ENCODE peak calls at places on chromosome 17, in nine cellular contexts. L, F, D, Y, R, W, O, P and T are unnamed samples.

GRCh38 chr17:78563189-78564145 is 13.7 kb downstream of the DNAH17 start:
- DNase-seq in L (peak), F (no peak), D (no peak), Y (no peak), R (no peak), W (no peak), O (no peak), P (peak), T (no peak)

GRCh38 chr17:30429155-30429554 is 48.1 kb upstream of the GOSR1 start:
- DNase-seq in L (no peak), F (no peak), D (no peak), Y (no peak), R (no peak), W (no peak), O (no peak), P (no peak), T (no peak)

GRCh38 chr17:18319604-18320256 is 4.6 kb downstream of the SMCR8 start:
- DNase-seq in L (no peak), F (no peak), D (no peak), Y (no peak), R (peak), W (no peak), O (peak), P (no peak), T (no peak)

GRCh38 chr17:49972486-49973270 is 3.7 kb downstream of the DLX4 start:
- DNase-seq in L (no peak), F (no peak), D (no peak), Y (no peak), R (no peak), W (no peak), O (no peak), P (no peak), T (no peak)

GRCh38 chr17:7138800-7139381 is 24.3 kb upstream of the ASGR2 start:
- DNase-seq in L (no peak), F (no peak), D (no peak), Y (no peak), R (no peak), W (no peak), O (no peak), P (no peak), T (no peak)

GRCh38 chr17:75998327-75998795 is 2.3 kb upstream of the CDK3 start:
- DNase-seq in L (no peak), F (no peak), D (no peak), Y (no peak), R (no peak), W (no peak), O (no peak), P (no peak), T (no peak)

GRCh38 chr17:37368577-37368976 is 7.2 kb upstream of the C17orf78 start:
- DNase-seq in L (no peak), F (peak), D (no peak), Y (no peak), R (no peak), W (no peak), O (no peak), P (no peak), T (no peak)

GRCh38 chr17:28381141-28381825 is 9.8 kb downstream of the SARM1 start:
- DNase-seq in L (no peak), F (no peak), D (peak), Y (no peak), R (no peak), W (no peak), O (no peak), P (no peak), T (no peak)

GRCh38 chr17:81401727-81402529 is 6.7 kb downstream of the BAHCC1 start:
- DNase-seq in L (peak), F (no peak), D (peak), Y (no peak), R (no peak), W (no peak), O (peak), P (no peak), T (no peak)

GRCh38 chr17:65634533-65634932 is 73.1 kb upstream of the AXIN2 start:
- DNase-seq in L (no peak), F (no peak), D (peak), Y (no peak), R (no peak), W (no peak), O (no peak), P (no peak), T (no peak)

GRCh38 chr17:82399030-82399429 is 19.1 kb upstream of the HEXD start:
- DNase-seq in L (peak), F (no peak), D (no peak), Y (no peak), R (no peak), W (peak), O (no peak), P (peak), T (no peak)

GRCh38 chr17:47270946-47271705 is 17.5 kb downstream of the ITGB3 start:
- DNase-seq in L (no peak), F (no peak), D (no peak), Y (no peak), R (no peak), W (no peak), O (no peak), P (no peak), T (no peak)

GRCh38 chr17:10243905-10244844 is 45.8 kb upstream of the GAS7 start:
- DNase-seq in L (no peak), F (no peak), D (no peak), Y (no peak), R (no peak), W (no peak), O (no peak), P (no peak), T (no peak)

GRCh38 chr17:56808503-56808902 is 25.2 kb downstream of the C17orf67 start:
- DNase-seq in L (no peak), F (no peak), D (no peak), Y (no peak), R (no peak), W (no peak), O (no peak), P (no peak), T (no peak)

GRCh38 chr17:7956208-7956965 is 24.4 kb downstream of the CNTROB start:
- DNase-seq in L (peak), F (no peak), D (no peak), Y (no peak), R (no peak), W (no peak), O (no peak), P (peak), T (no peak)

GRCh38 chr17:31405941-31406371 is 14.5 kb downstream of the RAB11FIP4 start:
- DNase-seq in L (no peak), F (no peak), D (no peak), Y (no peak), R (no peak), W (no peak), O (no peak), P (no peak), T (no peak)

GRCh38 chr17:43578699-43579569 is 32.8 kb upstream of the ETV4 start:
- DNase-seq in L (no peak), F (no peak), D (no peak), Y (no peak), R (peak), W (no peak), O (no peak), P (no peak), T (no peak)

GRCh38 chr17:78095035-78095434 is 33.5 kb downstream of the TMC6 start:
- DNase-seq in L (no peak), F (no peak), D (no peak), Y (no peak), R (no peak), W (no peak), O (no peak), P (no peak), T (no peak)

DNA sequence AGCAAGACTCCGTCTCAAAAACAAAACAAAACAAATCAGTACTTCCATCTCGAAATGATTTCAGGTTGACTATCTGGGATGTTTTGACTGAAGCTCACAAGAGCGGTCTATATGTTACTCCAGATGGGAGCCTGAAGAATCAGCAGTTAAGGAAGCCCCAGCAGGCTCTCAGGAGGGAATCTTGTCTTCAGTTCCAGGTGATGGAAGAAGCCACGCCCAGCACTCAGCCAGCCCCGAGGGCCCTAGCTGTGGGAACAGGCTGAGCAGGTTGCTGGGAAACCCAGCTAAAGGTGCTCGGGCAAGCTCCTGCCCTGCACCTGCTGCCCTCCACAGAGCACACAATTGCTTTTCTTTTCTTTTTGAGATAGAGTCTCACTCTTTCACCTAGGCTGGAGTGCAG is 32.4 kb downstream of the WIPI1 start:
- DNase-seq in L (no peak), F (no peak), D (peak), Y (no peak), R (no peak), W (no peak), O (no peak), P (no peak), T (no peak)
- H3K4me3 ChIP-seq in L (no peak), F (no peak), D (no peak), Y (no peak), R (no peak), W (no peak), O (no peak), P (no peak), T (no peak)

GRCh38 chr17:40323317-40323716 is 14.3 kb downstream of the RARA start:
- DNase-seq in L (no peak), F (no peak), D (no peak), Y (no peak), R (no peak), W (no peak), O (no peak), P (no peak), T (no peak)

GRCh38 chr17:40319651-40320550 is 10.9 kb downstream of the RARA start:
- DNase-seq in L (peak), F (peak), D (peak), Y (no peak), R (peak), W (peak), O (no peak), P (peak), T (peak)

GRCh38 chr17:40320771-40321501 is 12.0 kb downstream of the RARA start:
- DNase-seq in L (peak), F (no peak), D (peak), Y (no peak), R (no peak), W (peak), O (no peak), P (peak), T (peak)

GRCh38 chr17:40322417-40323315 is 13.7 kb downstream of the RARA start:
- DNase-seq in L (peak), F (peak), D (peak), Y (peak), R (peak), W (no peak), O (peak), P (peak), T (peak)

DNA sequence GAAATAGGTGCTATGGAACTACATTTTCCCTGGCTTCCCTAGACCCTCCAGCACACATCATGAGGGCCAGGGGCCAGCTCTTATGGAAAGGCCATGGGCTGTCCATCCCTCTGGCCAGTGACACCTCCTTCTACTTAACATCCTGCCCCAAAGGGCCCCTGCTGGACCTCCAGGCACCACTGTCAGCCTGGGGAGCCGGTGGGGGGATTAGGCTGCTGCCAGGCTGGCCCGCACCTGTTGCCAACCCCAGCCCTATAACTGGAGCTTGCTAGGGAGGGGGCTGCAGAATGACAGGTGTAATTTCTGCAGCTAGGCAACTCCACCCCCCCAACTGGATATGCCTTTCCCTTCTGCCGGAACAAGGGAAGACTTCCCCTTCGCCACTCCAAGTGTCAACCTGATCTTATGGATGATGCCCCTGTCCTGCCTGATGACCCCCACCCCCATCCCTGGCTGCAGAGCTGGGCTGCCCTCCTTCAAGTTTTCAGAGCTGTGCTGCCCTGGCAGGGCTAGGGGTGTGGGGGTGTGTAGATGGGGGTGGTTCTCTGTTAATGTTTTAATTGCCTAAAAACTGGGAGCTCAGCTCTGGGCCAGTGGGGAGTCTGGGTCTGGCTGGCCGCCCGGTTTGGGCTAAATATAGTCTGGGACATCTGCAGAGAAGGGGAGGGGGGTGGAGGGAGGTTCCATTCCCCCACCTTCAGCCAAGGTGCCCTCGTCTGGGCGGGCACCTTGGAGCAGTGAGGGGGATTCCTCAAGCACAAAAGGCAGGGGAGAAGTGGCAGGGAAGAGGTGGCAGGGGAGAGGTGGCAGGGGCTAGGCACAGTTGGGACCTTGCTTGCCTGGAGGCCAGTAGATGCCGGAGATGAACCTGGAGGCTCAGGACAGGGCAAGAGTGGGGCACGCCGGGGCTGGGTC is 12.8 kb downstream of the RARA start:
- DNase-seq in L (peak), F (no peak), D (peak), Y (no peak), R (no peak), W (peak), O (no peak), P (peak), T (peak)
- H3K27ac ChIP-seq in L (peak), F (peak), D (peak), Y (peak), R (peak), W (peak), O (peak), P (peak), T (peak)

GRCh38 chr17:79992657-79993389 is 42.8 kb downstream of the TBC1D16 start:
- DNase-seq in L (no peak), F (no peak), D (no peak), Y (no peak), R (no peak), W (no peak), O (no peak), P (no peak), T (peak)
- H3K4me3 ChIP-seq in L (peak), F (no peak), D (peak), Y (no peak), R (no peak), W (no peak), O (peak), P (no peak), T (peak)

DNA sequence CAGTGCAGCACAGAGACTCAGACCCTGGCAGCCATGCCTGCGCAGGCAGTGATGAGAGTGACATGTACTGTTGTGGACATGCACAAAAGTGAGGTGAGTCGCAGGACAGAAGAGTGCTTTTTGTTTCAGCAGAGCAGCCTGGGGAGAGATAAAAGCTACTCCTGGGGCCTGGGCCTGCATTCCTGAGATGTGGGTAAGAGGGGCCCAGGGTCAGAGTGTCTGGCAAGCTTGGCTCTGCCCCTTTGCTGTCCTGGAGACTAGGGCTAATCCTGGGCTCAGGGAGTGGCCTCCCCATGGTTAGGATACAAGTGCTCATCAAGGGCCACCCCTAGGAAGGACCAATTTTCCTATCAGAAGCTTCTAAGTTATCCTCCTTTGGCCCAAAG is 4.8 kb upstream of the ERBB2 start:
- DNase-seq in L (no peak), F (no peak), D (no peak), Y (no peak), R (no peak), W (no peak), O (no peak), P (no peak), T (no peak)
- H3K27ac ChIP-seq in L (no peak), F (no peak), D (no peak), Y (no peak), R (no peak), W (peak), O (no peak), P (no peak), T (no peak)

DNA sequence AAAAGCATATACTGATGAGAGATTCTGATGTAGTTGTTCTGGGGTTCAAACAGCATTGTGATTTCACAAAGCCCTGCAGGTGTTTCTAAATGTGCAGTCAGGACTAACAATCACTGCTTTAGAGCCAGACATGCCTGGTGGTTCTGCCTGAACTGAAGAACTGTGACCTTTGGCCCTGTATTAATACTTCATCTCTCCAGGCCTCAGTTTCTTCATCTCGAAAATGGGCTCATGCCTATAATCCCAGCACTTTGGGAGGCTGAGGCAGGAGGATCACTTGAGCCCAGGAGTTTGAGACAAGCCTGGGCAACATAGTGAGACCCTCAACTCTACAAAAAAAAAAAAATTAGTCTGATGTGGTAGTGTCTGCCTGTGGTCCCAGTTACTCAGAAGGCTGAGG is 3.9 kb downstream of the DNAI2 start:
- DNase-seq in L (no peak), F (no peak), D (no peak), Y (no peak), R (no peak), W (no peak), O (no peak), P (no peak), T (no peak)
- H3K4me3 ChIP-seq in L (no peak), F (no peak), D (no peak), Y (no peak), R (no peak), W (no peak), O (no peak), P (no peak), T (no peak)

DNA sequence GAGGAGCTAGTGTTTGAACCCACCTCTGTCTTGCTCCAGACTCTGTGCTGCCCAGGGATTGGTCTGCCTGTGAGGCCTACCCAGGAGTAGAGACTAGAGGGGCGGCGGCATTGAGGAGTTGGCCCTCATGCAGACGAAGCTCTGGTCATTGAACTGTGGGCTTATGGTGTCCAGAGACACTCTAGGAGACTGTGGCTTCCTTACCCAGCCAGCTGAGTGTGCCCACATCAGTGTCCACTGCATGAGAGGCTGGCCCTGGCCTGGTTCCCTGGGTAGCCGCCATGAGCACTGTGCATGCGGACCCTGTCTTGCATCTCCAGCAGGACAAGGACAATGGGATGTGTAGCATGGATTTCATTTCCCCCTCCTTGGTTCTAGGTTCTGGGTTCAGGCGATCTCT is 14.0 kb downstream of the SGSM2 start:
- DNase-seq in L (no peak), F (no peak), D (no peak), Y (no peak), R (no peak), W (no peak), O (no peak), P (no peak), T (no peak)
- H3K27ac ChIP-seq in L (no peak), F (no peak), D (no peak), Y (no peak), R (no peak), W (no peak), O (no peak), P (no peak), T (no peak)

GRCh38 chr17:5042152-5043022 is 7.2 kb upstream of the SLC52A1 start:
- DNase-seq in L (no peak), F (no peak), D (peak), Y (no peak), R (peak), W (no peak), O (no peak), P (no peak), T (no peak)
- H3K4me3 ChIP-seq in L (no peak), F (no peak), D (peak), Y (no peak), R (peak), W (no peak), O (no peak), P (no peak), T (no peak)

GRCh38 chr17:16378631-16379282 is 2.1 kb upstream of the UBB start:
- DNase-seq in L (no peak), F (no peak), D (peak), Y (no peak), R (no peak), W (no peak), O (peak), P (no peak), T (no peak)
- H3K27ac ChIP-seq in L (no peak), F (no peak), D (peak), Y (peak), R (no peak), W (no peak), O (peak), P (peak), T (peak)

DNA sequence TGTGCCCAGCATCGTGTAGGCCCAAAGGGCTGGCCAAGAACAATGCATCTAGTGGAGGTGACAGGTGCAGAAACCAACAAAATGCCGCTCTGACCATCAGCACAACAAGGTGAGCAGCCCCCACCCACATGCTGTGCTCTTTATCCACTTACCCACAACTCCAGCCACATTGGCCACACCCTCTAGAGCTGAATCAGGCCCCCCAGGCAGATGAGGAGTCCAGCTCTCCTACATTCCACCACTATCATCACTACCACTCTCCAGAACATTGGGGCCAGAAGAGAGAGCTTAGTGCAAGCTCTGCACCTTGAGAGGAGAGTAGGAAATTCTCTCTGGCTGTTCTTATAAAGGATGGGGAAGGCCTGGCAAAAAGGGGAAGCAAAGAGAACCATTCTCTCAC is 74.9 kb downstream of the TMEM132E start:
- DNase-seq in L (no peak), F (no peak), D (no peak), Y (no peak), R (no peak), W (no peak), O (no peak), P (no peak), T (no peak)
- H3K4me3 ChIP-seq in L (no peak), F (no peak), D (no peak), Y (no peak), R (no peak), W (no peak), O (no peak), P (no peak), T (no peak)